ENCODE peak calls at places on chromosomes 1 and 21, in six cellular contexts. J is WTC11; G is heart right ventricle; E is stimulated activated CD4-positive, alpha-beta T cell treated with anti-CD3 and anti-CD28 coated beads, Interleukin-2, amount 100 ng/mL, for 48 hours; A is occipital lobe; K is amniotic stem cell. F is an unnamed sample.

GRCh38 chr1:101506541-101507164 is 269.8 kb downstream of the S1PR1 start:
- DNase-seq in J (peak; percentile 24), G (peak; percentile 19), E (peak; percentile 55), A (no peak), K (no peak), F (no peak)

GRCh38 chr1:150551784-150552691 is 2.8 kb downstream of the ADAMTSL4 start:
- DNase-seq in J (no peak), G (peak; percentile 82), E (no peak), A (peak; percentile 25), K (peak; percentile 50), F (peak; percentile 70)

GRCh38 chr1:115837762-115838421 is 3.0 kb downstream of the NHLH2 start:
- DNase-seq in J (peak; percentile 56), G (no peak), E (no peak), A (no peak), K (no peak), F (no peak)

GRCh38 chr1:117371436-117372151 is 4.3 kb downstream of the MAN1A2 start:
- DNase-seq in J (no peak), G (no peak), E (no peak), A (no peak), K (no peak), F (no peak)

GRCh38 chr1:212699839-212700596 is at the start of gene BATF3:
- DNase-seq in J (no peak), G (peak; percentile 61), E (no peak), A (no peak), K (no peak), F (no peak)

GRCh38 chr1:154556422-154556821 is 2.0 kb downstream of the UBE2Q1 start:
- DNase-seq in J (peak; percentile 35), G (no peak), E (no peak), A (no peak), K (no peak), F (no peak)

GRCh38 chr1:245984390-245985155 is 522.5 kb downstream of the SMYD3 start:
- DNase-seq in J (no peak), G (no peak), E (no peak), A (no peak), K (no peak), F (no peak)

GRCh38 chr1:31072304-31072746 is 6.8 kb upstream of the PUM1 start:
- DNase-seq in J (no peak), G (no peak), E (no peak), A (no peak), K (no peak), F (no peak)

GRCh38 chr1:205286335-205286950 is 35.1 kb downstream of the NUAK2 start:
- DNase-seq in J (no peak), G (no peak), E (peak; percentile 61), A (no peak), K (no peak), F (no peak)

GRCh38 chr1:29875557-29876028 is 639.3 kb downstream of the PTPRU start:
- DNase-seq in J (no peak), G (peak; percentile 19), E (no peak), A (no peak), K (no peak), F (no peak)

GRCh38 chr1:67528141-67528540 is 97.9 kb upstream of the SERBP1 start:
- DNase-seq in J (no peak), G (no peak), E (no peak), A (no peak), K (no peak), F (no peak)

GRCh38 chr21:20997633-20998455 is at the start of gene NCAM2:
- DNase-seq in J (peak; percentile 73), G (peak; percentile 51), E (peak; percentile 36), A (peak; percentile 76), K (peak; percentile 62), F (peak; percentile 20)

GRCh38 chr1:28782011-28782410 is 30.0 kb upstream of the OPRD1 start:
- DNase-seq in J (no peak), G (no peak), E (no peak), A (no peak), K (no peak), F (no peak)

GRCh38 chr1:111197598-111198289 is 2.7 kb downstream of the DENND2D start:
- DNase-seq in J (peak; percentile 51), G (no peak), E (no peak), A (no peak), K (no peak), F (no peak)